ENCODE peak calls at places on chromosomes 7 and 10, in seven cellular contexts. K is RWPE1, A is ovary, M is uterus, L is mammary epithelial cell, F is brain microvascular endothelial cell, J is keratinocyte. U is an unnamed sample.

GRCh38 chr7:19772858-19773337 is 519 bp downstream of the TMEM196 start:
- DNase-seq in K (peak; percentile 25), A (peak; percentile 10), M (peak; percentile 34), L (peak; percentile 41), F (peak; percentile 27), J (no peak), U (no peak)

GRCh38 chr7:138665249-138665648 is 35.9 kb downstream of the SVOPL start:
- DNase-seq in K (no peak), A (no peak), M (no peak), L (no peak), F (no peak), J (no peak), U (no peak)

GRCh38 chr7:127922661-127923060 is 108.6 kb downstream of the LRRC4 start:
- DNase-seq in K (no peak), A (no peak), M (no peak), L (no peak), F (no peak), J (no peak), U (no peak)

GRCh38 chr10:102678842-102679289 is 34.6 kb downstream of the TRIM8 start:
- DNase-seq in K (no peak), A (peak; percentile 70), M (peak; percentile 38), L (peak; percentile 48), F (peak; percentile 57), J (no peak), U (peak; percentile 63)

GRCh38 chr7:12162420-12163113 is 48.5 kb upstream of the TMEM106B start:
- DNase-seq in K (peak; percentile 50), A (no peak), M (no peak), L (peak; percentile 30), F (peak; percentile 58), J (no peak), U (peak; percentile 75)

GRCh38 chr10:70233939-70234300 is 691 bp upstream of the PPA1 start:
- DNase-seq in K (no peak), A (no peak), M (no peak), L (no peak), F (no peak), J (no peak), U (no peak)

GRCh38 chr10:115963848-115964247 is 309.2 kb downstream of the GFRA1 start:
- DNase-seq in K (no peak), A (no peak), M (no peak), L (no peak), F (peak; percentile 34), J (no peak), U (peak; percentile 58)

GRCh38 chr7:90817846-90818245 is 221.7 kb downstream of the CDK14 start:
- DNase-seq in K (no peak), A (no peak), M (no peak), L (no peak), F (no peak), J (no peak), U (no peak)

GRCh38 chr10:14812271-14812670 is 25.6 kb downstream of the CDNF start:
- DNase-seq in K (no peak), A (no peak), M (no peak), L (no peak), F (no peak), J (no peak), U (no peak)

GRCh38 chr7:40808409-40808942 is 673.7 kb downstream of the SUGCT start:
- DNase-seq in K (no peak), A (no peak), M (no peak), L (peak; percentile 67), F (peak; percentile 96), J (no peak), U (peak; percentile 24)

GRCh38 chr10:132582795-132583194 is 45.2 kb downstream of the INPP5A start:
- DNase-seq in K (no peak), A (no peak), M (no peak), L (no peak), F (no peak), J (no peak), U (no peak)

GRCh38 chr7:8443871-8444756 is 10.7 kb downstream of the NXPH1 start:
- DNase-seq in K (peak; percentile 26), A (no peak), M (no peak), L (no peak), F (no peak), J (no peak), U (no peak)

GRCh38 chr7:32206987-32207386 is 136.8 kb upstream of the PDE1C start:
- DNase-seq in K (no peak), A (no peak), M (no peak), L (no peak), F (peak; percentile 17), J (no peak), U (peak; percentile 5)

GRCh38 chr7:30390872-30391646 is 87.5 kb downstream of the NOD1 start:
- DNase-seq in K (no peak), A (no peak), M (no peak), L (no peak), F (no peak), J (no peak), U (no peak)

GRCh38 chr10:131503992-131504391 is 192.5 kb upstream of the TCERG1L start:
- DNase-seq in K (no peak), A (no peak), M (no peak), L (no peak), F (no peak), J (no peak), U (no peak)

GRCh38 chr7:84021292-84021898 is 173.2 kb downstream of the SEMA3A start:
- DNase-seq in K (no peak), A (no peak), M (no peak), L (no peak), F (peak; percentile 23), J (no peak), U (no peak)

GRCh38 chr10:64594072-64594471 is 1072.9 kb downstream of the REEP3 start:
- DNase-seq in K (no peak), A (no peak), M (no peak), L (no peak), F (no peak), J (no peak), U (no peak)

GRCh38 chr7:28573059-28573553 is 160.8 kb downstream of the CREB5 start:
- DNase-seq in K (no peak), A (no peak), M (peak; percentile 23), L (peak; percentile 82), F (peak; percentile 68), J (no peak), U (peak; percentile 79)

GRCh38 chr7:38512704-38513103 is 118.5 kb downstream of the AMPH start:
- DNase-seq in K (no peak), A (no peak), M (no peak), L (no peak), F (peak; percentile 17), J (no peak), U (peak; percentile 27)

GRCh38 chr10:77325233-77325537 is 312.4 kb downstream of the KCNMA1 start:
- DNase-seq in K (no peak), A (no peak), M (no peak), L (peak; percentile 74), F (no peak), J (no peak), U (no peak)

GRCh38 chr10:60139798-60140566 is 233.6 kb upstream of the CCDC6 start:
- DNase-seq in K (peak; percentile 14), A (no peak), M (no peak), L (peak; percentile 49), F (peak; percentile 10), J (no peak), U (peak; percentile 84)

GRCh38 chr7:75866497-75867389 is 12.1 kb upstream of the RHBDD2 start:
- DNase-seq in K (peak; percentile 63), A (no peak), M (peak; percentile 43), L (peak; percentile 37), F (peak; percentile 60), J (no peak), U (peak; percentile 76)

GRCh38 chr7:3673524-3673923 is 372.5 kb downstream of the SDK1 start:
- DNase-seq in K (peak; percentile 15), A (no peak), M (no peak), L (no peak), F (peak; percentile 12), J (no peak), U (peak; percentile 60)
- TF ChIP-seq CTCF in K (peak; percentile 36), A (no peak), M (no peak), L (no peak), F (peak; percentile 69), J (peak; percentile 65), U (peak; percentile 41)

GRCh38 chr7:82441916-82442478 is 1.6 kb downstream of the CACNA2D1 start:
- DNase-seq in K (peak; percentile 5), A (no peak), M (no peak), L (peak; percentile 9), F (no peak), J (no peak), U (no peak)
- TF ChIP-seq CTCF in K (no peak), A (no peak), M (no peak), L (no peak), F (no peak), J (no peak), U (no peak)

GRCh38 chr7:37416739-37417474 is 31.8 kb downstream of the ELMO1 start:
- DNase-seq in K (no peak), A (no peak), M (no peak), L (no peak), F (no peak), J (no peak), U (no peak)
- TF ChIP-seq CTCF in K (no peak), A (no peak), M (no peak), L (no peak), F (no peak), J (no peak), U (no peak)

GRCh38 chr7:6271091-6271658 is 1.2 kb downstream of the CYTH3 start:
- DNase-seq in K (peak; percentile 75), A (peak; percentile 21), M (peak; percentile 38), L (peak; percentile 63), F (no peak), J (no peak), U (peak; percentile 41)
- TF ChIP-seq CTCF in K (peak; percentile 55), A (peak; percentile 16), M (peak; percentile 30), L (peak; percentile 41), F (peak; percentile 65), J (peak; percentile 51), U (peak; percentile 19)